ENCODE peak calls at places on chromosomes 5 and 9, in six cellular contexts. E is stimulated activated naive B cell treated with anti-CD40 and anti-IgM and Interleukin-4, amounts not matched to agents 10 μg/mL and 1 μg/mL and 100 μg/mL, for 72 hours; R is A549; P is NCI-H774; J is stimulated activated CD8-positive, alpha-beta memory T cell treated with anti-CD3 and anti-CD28 coated beads, Interleukin-4, amount 100 ng/mL, for 4 hours; K is activated T-cell treated with anti-CD3 and anti-CD28 coated beads, Interleukin-2, amount 50 U/mL, for 72 hours. V is an unnamed sample.

GRCh38 chr5:73296772-73297171 is 123.8 kb downstream of the TMEM174 start:
- DNase-seq in R (no peak), K (no peak), J (no peak), E (no peak), P (no peak), V (no peak)

GRCh38 chr5:122972877-122973276 is 63.6 kb downstream of the PPIC start:
- DNase-seq in R (no peak), K (no peak), E (no peak), P (no peak), J (no peak), V (no peak)

GRCh38 chr9:128243486-128244415 is 32.1 kb downstream of the GOLGA2 start:
- DNase-seq in J (no peak), E (no peak), R (no peak), P (no peak), K (no peak), V (no peak)

GRCh38 chr9:113523421-113524141 is 60.1 kb downstream of the RGS3 start:
- DNase-seq in R (no peak), K (peak), E (peak), P (no peak), J (peak), V (no peak)

GRCh38 chr9:1722404-1722803 is 292.7 kb upstream of the SMARCA2 start:
- DNase-seq in J (no peak), P (no peak), R (no peak), E (no peak), K (no peak), V (no peak)

GRCh38 chr5:177490311-177490991 is 7.0 kb downstream of the PDLIM7 start:
- DNase-seq in P (no peak), J (no peak), E (no peak), K (no peak), R (no peak), V (no peak)

GRCh38 chr5:68074633-68075032 is 140.9 kb upstream of the PIK3R1 start:
- DNase-seq in P (no peak), R (no peak), K (no peak), E (no peak), J (no peak), V (no peak)

GRCh38 chr5:149280124-149280523 is 8.5 kb downstream of the AFAP1L1 start:
- DNase-seq in K (no peak), R (no peak), P (no peak), E (no peak), J (no peak), V (no peak)

GRCh38 chr5:1855075-1855474 is 27.6 kb downstream of the IRX4 start:
- DNase-seq in E (no peak), R (no peak), K (no peak), P (no peak), J (no peak), V (no peak)

GRCh38 chr9:93267091-93267541 is 83.2 kb downstream of the WNK2 start:
- DNase-seq in P (no peak), K (no peak), E (no peak), R (no peak), J (no peak), V (no peak)

GRCh38 chr9:12759767-12760166 is 15.1 kb upstream of the LURAP1L start:
- DNase-seq in K (no peak), J (no peak), E (no peak), R (no peak), P (peak), V (no peak)

GRCh38 chr9:113431181-113431580 is 20.6 kb downstream of the C9orf43 start:
- DNase-seq in K (no peak), R (no peak), E (no peak), P (no peak), J (no peak), V (no peak)

GRCh38 chr9:22240619-22241018 is 206.0 kb upstream of the DMRTA1 start:
- DNase-seq in E (peak), K (no peak), P (no peak), R (no peak), J (no peak), V (no peak)

GRCh38 chr9:89873801-89874200 is 269.0 kb downstream of the GADD45G start:
- DNase-seq in P (no peak), J (no peak), R (no peak), E (no peak), K (no peak), V (no peak)

GRCh38 chr5:180259260-180259611 is 32.6 kb downstream of the MAPK9 start:
- DNase-seq in K (no peak), E (no peak), R (no peak), J (no peak), P (no peak), V (no peak)

GRCh38 chr9:120378680-120379079 is 201.3 kb downstream of the CDK5RAP2 start:
- DNase-seq in E (no peak), K (no peak), J (no peak), P (no peak), R (no peak), V (no peak)

GRCh38 chr5:55920784-55921183 is 69.6 kb downstream of the IL31RA start:
- DNase-seq in P (no peak), J (no peak), R (no peak), K (no peak), E (no peak), V (no peak)

GRCh38 chr5:139388198-139388821 is 1.4 kb downstream of the MZB1 start:
- DNase-seq in K (no peak), E (no peak), R (peak), J (no peak), P (no peak), V (peak)

GRCh38 chr9:100473271-100474081 is 527 bp downstream of the TMEFF1 start:
- DNase-seq in R (peak), E (peak), K (peak), J (no peak), P (peak), V (peak)

GRCh38 chr5:126074538-126074937 is 348.7 kb upstream of the GRAMD2B start:
- DNase-seq in R (no peak), K (no peak), E (no peak), J (no peak), P (no peak), V (no peak)

GRCh38 chr5:150253416-150254208 is 36.0 kb downstream of the CAMK2A start:
- DNase-seq in R (no peak), K (no peak), J (no peak), P (no peak), E (no peak), V (no peak)

GRCh38 chr5:167304834-167305469 is 986.5 kb upstream of the WWC1 start:
- DNase-seq in E (no peak), K (no peak), R (no peak), P (no peak), J (no peak), V (no peak)

GRCh38 chr5:53123702-53124101 is 14.1 kb upstream of the MOCS2 start:
- DNase-seq in R (peak), E (no peak), J (no peak), K (no peak), P (no peak), V (no peak)

GRCh38 chr5:142684508-142685031 is 1.3 kb downstream of the FGF1 start:
- DNase-seq in K (no peak), E (no peak), P (no peak), J (no peak), R (no peak), V (no peak)

GRCh38 chr5:79834420-79835219 is 145.0 kb downstream of the CMYA5 start:
- DNase-seq in E (no peak), R (no peak), K (no peak), J (no peak), P (no peak), V (no peak)

GRCh38 chr9:13992136-13992798 is 321.7 kb downstream of the NFIB start:
- DNase-seq in K (no peak), P (peak), R (no peak), E (no peak), J (no peak), V (no peak)

GRCh38 chr5:159559337-159559736 is 229.1 kb upstream of the IL12B start:
- DNase-seq in K (no peak), E (no peak), R (no peak), P (no peak), J (no peak), V (no peak)

GRCh38 chr5:132257131-132258101 is at the start of gene PDLIM4:
- DNase-seq in J (no peak), E (no peak), R (no peak), P (no peak), K (no peak), V (peak)

V was measured in endothelial cell.